ENCODE peak calls at places on chromosomes 4 and X, in four cellular contexts. D is kidney, G is PC-9, I is GM12865. F is an unnamed sample.

GRCh38 chr4:110510955-110511544 is 35.1 kb downstream of the ENPEP start:
- DNase-seq in I (peak), G (no peak), D (no peak), F (peak)

GRCh38 chrX:101362116-101362515 is 13.6 kb upstream of the TIMM8A start:
- DNase-seq in D (no peak), I (no peak), G (no peak), F (no peak)

GRCh38 chr4:176034498-176034897 is 31.1 kb upstream of the WDR17 start:
- DNase-seq in I (peak), D (no peak), G (no peak), F (peak)

GRCh38 chr4:142721187-142721586 is 124.9 kb downstream of the INPP4B start:
- DNase-seq in G (no peak), D (no peak), I (no peak), F (no peak)

GRCh38 chrX:133989491-133989890 is 4.1 kb upstream of the GPC3 start:
- DNase-seq in I (no peak), D (no peak), G (no peak), F (no peak)

GRCh38 chrX:74286950-74287349 is 17.0 kb upstream of the ZCCHC13 start:
- DNase-seq in D (no peak), G (no peak), I (no peak), F (no peak)

GRCh38 chr4:128229458-128229805 is 58.2 kb downstream of the PGRMC2 start:
- DNase-seq in I (no peak), G (no peak), D (no peak), F (no peak)

GRCh38 chr4:75497133-75497532 is 17.1 kb downstream of the RCHY1 start:
- DNase-seq in I (no peak), G (no peak), D (no peak), F (no peak)

GRCh38 chr4:25953740-25954139 is 39.7 kb downstream of the SMIM20 start:
- DNase-seq in G (peak), I (no peak), D (no peak), F (no peak)

GRCh38 chrX:42496239-42496638 is 281.7 kb downstream of the PPP1R2C start:
- DNase-seq in I (no peak), D (no peak), G (no peak), F (no peak)

GRCh38 chr4:20490734-20491133 is 209.5 kb upstream of the PACRGL start:
- DNase-seq in I (no peak), D (no peak), G (no peak), F (no peak)

GRCh38 chrX:10681167-10681566 is 60.8 kb upstream of the MID1 start:
- DNase-seq in I (no peak), G (no peak), D (no peak), F (no peak)

GRCh38 chr4:139824882-139825522 is 159.4 kb downstream of the MGST2 start:
- DNase-seq in D (no peak), G (no peak), I (no peak), F (no peak)

GRCh38 chr4:122826596-122827257 is at the start of gene FGF2:
- DNase-seq in D (peak), I (peak), G (peak), F (no peak)

GRCh38 chr4:145034727-145035211 is 63.2 kb downstream of the ANAPC10 start:
- DNase-seq in D (no peak), G (no peak), I (no peak), F (no peak)

GRCh38 chr4:67549123-67549522 is 3.8 kb upstream of the CENPC start:
- DNase-seq in D (no peak), I (peak), G (no peak), F (peak)

GRCh38 chr4:41853973-41854372 is 81.3 kb upstream of the TMEM33 start:
- DNase-seq in G (no peak), D (no peak), I (no peak), F (no peak)

GRCh38 chrX:22314692-22315091 is 42.0 kb downstream of the CBLL2 start:
- DNase-seq in D (no peak), I (no peak), G (no peak), F (no peak)

GRCh38 chrX:40262641-40263560 is 165.1 kb upstream of the BCOR start:
- DNase-seq in I (no peak), G (peak), D (peak), F (peak)

GRCh38 chr4:184660978-184661377 is 11.4 kb downstream of the PRIMPOL start:
- DNase-seq in G (no peak), I (no peak), D (no peak), F (no peak)

GRCh38 chr4:4408132-4408523 is 21.2 kb downstream of the NSG1 start:
- DNase-seq in G (no peak), I (no peak), D (peak), F (no peak)

GRCh38 chr4:123064390-123064789 is 142.0 kb upstream of the NUDT6 start:
- DNase-seq in D (no peak), I (no peak), G (no peak), F (no peak)

GRCh38 chrX:125810856-125811255 is 355.2 kb downstream of the DCAF12L2 start:
- DNase-seq in G (no peak), I (no peak), D (no peak), F (no peak)

GRCh38 chr4:116598155-116598979 is 487.0 kb downstream of the TRAM1L1 start:
- DNase-seq in D (peak), G (no peak), I (no peak), F (no peak)

GRCh38 chr4:1856920-1857699 is 1.2 kb upstream of the LETM1 start:
- DNase-seq in G (no peak), D (peak), I (no peak), F (no peak)

GRCh38 chrX:74371823-74372222 is 49.5 kb upstream of the SLC16A2 start:
- DNase-seq in I (no peak), G (no peak), D (no peak), F (no peak)

GRCh38 chrX:17939724-17940123 is 78.6 kb upstream of the RAI2 start:
- DNase-seq in G (no peak), I (no peak), D (no peak), F (no peak)

GRCh38 chr4:156329779-156330178 is 376.1 kb upstream of the CTSO start:
- DNase-seq in D (no peak), I (no peak), G (no peak), F (no peak)

GRCh38 chr4:37827030-37827705 is 682 bp downstream of the PGM2 start:
- DNase-seq in I (peak), G (peak), D (no peak), F (peak)

DNA sequence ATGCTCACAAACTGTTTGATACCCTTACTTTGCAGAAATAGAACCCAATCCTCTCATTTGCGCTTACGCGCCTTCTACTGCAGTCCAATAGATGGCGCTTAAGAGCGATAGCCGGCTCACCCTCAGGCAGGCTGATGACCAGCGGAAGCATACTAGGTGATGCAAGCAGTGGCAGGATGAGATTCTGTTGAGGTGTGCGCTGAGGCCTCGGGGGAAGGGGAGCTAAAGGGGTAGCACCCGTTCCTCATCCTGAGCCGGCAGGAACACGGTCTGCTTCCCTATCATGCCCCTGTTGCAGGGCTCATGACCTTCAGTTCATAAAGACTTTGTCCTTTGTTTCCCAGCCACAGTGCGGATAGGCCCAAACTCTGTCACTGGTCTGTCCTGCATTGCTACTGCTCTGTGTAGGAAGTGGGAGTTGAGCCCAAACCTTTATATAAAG is 628.9 kb downstream of the TLL1 start:
- DNase-seq in D (no peak), I (peak), G (peak), F (peak)
- TF ChIP-seq CTCF in D (no peak), I (peak), G (peak), F (peak)

DNA sequence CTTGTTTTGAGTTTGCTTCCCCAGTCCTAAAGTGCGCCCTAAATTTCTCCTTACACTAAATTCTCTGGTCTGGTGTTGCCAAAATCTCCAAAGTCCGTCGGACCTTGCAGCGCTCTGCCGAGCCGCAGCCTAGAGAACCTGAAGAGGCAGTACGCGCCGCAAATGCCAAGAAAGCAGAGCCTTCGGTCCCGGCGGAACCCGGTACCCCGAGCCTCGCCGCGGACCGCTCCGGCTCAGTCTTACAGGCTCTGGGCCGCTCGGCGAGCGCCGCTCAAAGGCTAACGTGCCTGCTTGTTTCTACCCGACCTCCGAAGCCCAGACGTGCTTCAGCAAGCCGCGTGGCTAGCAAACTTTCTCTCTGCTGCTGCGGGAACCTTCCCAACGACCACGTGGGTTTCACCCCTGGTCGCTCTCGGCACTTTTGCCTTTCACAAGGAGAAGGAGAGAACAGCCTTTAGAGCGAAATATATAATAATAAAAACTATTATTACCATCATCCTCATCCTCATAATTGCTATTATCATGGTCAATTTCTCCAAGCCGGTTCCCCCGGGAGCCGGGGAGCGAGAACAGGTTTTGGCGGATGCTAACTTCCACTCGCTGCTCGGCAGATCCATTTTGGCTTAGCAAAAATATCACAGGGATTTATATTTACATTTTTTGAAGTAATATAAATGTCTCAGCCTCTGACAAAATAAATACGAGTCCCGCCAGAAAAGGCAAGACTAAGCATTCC is 2.2 kb upstream of the HTR2C start:
- DNase-seq in D (no peak), G (no peak), I (no peak), F (no peak)
- H3K4me3 ChIP-seq in D (no peak), G (no peak), I (no peak), F (no peak)

GRCh38 chrX:150360331-150360730 is 2.8 kb upstream of the MAMLD1 start:
- DNase-seq in I (no peak), D (no peak), G (no peak), F (no peak)

GRCh38 chrX:150362599-150363481 is at the start of gene MAMLD1:
- DNase-seq in I (peak), D (peak), G (peak), F (no peak)

GRCh38 chrX:150361777-150362351 is 1.3 kb upstream of the MAMLD1 start:
- DNase-seq in G (no peak), I (no peak), D (peak), F (no peak)

GRCh38 chrX:150363561-150364346 is 637 bp downstream of the MAMLD1 start:
- DNase-seq in D (peak), I (no peak), G (peak), F (no peak)

DNA sequence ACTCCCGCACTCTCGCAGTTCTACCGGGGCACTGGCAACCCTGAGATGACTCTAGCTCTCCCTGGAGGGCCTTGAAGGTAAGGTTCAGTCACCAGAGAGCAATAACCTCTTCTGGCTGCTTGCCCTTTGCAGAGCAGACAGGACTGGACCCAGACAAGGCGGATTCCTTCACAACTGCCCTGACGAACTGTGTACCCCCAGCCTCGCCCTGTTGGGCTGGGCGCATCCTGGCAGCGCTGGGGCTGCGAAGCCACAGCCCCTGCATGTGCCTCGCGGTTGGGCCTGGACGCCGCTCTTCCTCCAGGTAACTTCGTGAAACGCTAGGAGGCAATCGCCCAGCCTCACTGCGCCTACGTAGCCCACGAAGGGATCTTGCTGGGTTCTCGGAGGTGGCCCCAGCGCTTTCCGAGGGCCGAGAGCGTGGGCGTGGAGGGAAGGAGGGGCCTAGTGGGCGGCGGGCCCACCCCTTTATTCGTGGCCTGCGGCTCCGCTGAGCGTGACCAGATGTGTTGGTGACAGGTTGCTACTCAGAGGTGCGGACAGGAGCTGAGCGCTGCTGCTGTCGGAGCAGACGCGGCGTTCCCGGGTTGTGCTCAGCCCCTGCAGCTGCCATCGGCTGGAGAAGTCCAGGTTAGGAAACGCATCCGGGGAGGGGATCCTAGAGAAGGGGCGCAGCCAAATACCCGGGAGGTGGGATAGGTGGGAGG is 1.9 kb upstream of the MAMLD1 start:
- DNase-seq in D (peak), I (no peak), G (peak), F (no peak)
- TF ChIP-seq CTCF in D (peak), I (no peak), G (no peak), F (no peak)

GRCh38 chrX:103428525-103428924 is 52.2 kb downstream of the BEX3 start:
- DNase-seq in G (no peak), D (no peak), I (no peak), F (no peak)
- H3K4me3 ChIP-seq in G (no peak), D (no peak), I (no peak), F (no peak)

GRCh38 chr4:85243857-85244256 is 231.1 kb upstream of the ARHGAP24 start:
- DNase-seq in D (no peak), I (no peak), G (no peak), F (no peak)
- TF ChIP-seq CTCF in D (no peak), I (no peak), G (no peak), F (peak)

DNA sequence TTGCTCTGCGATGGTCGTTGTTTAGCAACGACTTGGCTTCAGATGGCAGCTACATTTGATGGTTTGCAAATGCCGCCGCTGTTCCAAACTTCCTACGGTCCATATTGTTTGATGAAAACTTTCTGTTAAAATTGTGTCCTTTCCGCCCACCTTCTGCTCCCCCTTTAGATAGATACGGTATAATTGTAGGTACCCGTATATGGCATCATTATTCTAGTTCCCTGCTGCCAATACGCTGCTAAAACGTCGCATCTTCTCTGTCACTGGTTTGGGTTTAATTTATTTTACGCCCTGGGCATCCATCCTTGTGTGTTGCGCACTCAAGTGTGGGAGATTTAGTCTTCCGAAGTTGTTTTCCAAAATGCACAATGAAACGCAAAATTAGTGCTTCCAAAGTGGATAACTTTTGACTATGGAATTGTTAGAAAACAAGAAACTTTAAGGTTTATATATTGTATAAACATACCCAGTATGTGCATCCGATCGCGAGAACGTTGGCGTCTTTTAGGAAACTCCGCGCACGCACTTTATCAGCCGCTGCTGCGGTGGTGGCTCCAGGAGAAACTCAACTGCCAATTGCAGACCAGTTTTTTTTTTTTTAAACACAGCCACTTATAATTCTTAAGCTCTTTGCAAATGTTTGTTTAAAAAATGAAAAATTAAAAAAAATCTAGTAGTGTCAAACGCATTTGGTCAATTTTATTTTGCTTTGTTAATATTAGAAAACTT is 1.7 kb downstream of the ATOH1 start:
- DNase-seq in G (no peak), D (no peak), I (no peak), F (no peak)
- H3K4me3 ChIP-seq in G (no peak), D (no peak), I (no peak), F (no peak)

DNA sequence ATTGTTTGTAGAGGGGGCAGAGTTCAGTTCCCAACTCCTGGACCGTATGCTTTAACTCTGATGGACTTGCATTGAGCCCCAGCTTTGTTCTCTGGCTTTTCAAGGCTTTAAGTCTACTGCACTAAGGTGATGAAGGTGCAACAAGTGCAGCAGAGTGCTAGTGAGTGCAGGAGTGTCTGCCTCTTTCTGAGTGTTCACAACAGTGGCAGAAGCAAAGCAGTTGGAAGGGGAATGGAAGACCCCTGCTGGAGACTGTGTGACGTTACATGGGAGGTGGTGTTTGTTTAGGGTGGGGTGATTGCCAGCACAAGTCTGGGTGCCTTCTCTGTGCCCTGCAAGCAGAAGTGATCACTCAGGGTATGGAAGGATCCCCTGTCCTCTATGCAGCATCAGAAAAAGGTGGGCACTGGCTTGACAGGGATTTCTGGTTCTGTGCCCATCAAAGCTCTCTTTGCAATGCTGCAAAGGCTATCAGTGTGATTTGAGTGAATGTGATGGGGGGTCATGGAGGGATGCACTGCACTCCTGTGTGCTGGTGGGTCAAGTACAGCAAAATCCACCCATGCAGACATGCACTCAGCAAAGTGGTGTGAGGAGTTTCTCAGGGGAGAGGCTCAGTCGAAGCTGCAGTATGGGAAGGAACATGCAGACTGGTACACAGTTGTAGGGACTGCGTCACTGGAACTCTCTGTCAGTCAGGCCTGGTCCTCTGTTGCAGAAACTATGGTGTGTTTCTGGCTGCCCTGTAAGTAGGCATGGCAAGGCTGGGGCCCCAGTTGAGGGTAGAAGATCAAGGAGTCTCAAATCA is 70.9 kb upstream of the UGT2B7 start:
- DNase-seq in G (no peak), I (peak), D (no peak), F (no peak)
- TF ChIP-seq CTCF in G (peak), I (peak), D (peak), F (peak)

DNA sequence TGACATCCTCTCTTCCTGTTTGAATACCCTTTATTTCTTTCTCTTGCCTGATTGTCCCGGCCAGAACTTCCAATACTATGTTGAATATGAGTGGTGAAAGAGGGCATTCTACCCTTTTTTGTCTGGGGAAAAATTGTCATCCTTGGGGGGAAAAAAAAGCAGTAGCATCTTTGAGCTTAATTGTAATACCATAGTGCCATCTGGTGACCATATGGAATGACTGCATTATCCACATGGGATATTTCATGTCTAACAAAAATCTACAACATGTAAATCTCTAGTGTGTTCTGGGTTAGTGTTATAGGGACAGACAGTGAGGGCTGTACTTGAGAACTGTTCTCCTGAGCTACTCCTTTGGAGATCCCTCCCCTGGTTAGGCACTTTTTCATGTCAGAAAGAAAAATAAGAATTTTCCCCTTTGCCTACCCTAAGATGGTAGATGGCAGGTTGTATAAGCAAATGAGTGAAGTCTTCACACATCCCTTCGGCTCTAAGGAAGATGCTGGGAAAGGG is 26.0 kb downstream of the CAPN6 start:
- DNase-seq in I (peak), D (no peak), G (no peak), F (no peak)
- H3K4me3 ChIP-seq in I (no peak), D (no peak), G (no peak), F (no peak)